ENCODE peak calls at places on chromosome 6, in five cellular contexts. E is GM20000, M is heart left ventricle, W is left colon, D is choroid plexus epithelial cell. U is an unnamed sample.

GRCh38 chr6:108594640-108595039 is 33.9 kb downstream of the FOXO3 start:
- DNase-seq in E (no peak), M (peak; percentile 34), W (no peak), D (no peak), U (no peak)

GRCh38 chr6:130600880-130601341 is 226.3 kb upstream of the SMLR1 start:
- DNase-seq in D (peak; percentile 67), E (no peak), M (no peak), W (no peak), U (no peak)

GRCh38 chr6:33091957-33092356 is 16.2 kb downstream of the HLA-DPB1 start:
- DNase-seq in D (no peak), W (no peak), E (peak; percentile 73), M (no peak), U (peak; percentile 56)

GRCh38 chr6:10375391-10375969 is 39.4 kb downstream of the TFAP2A start:
- DNase-seq in M (no peak), W (no peak), E (no peak), D (no peak), U (no peak)

GRCh38 chr6:16576391-16577368 is 184.6 kb downstream of the ATXN1 start:
- DNase-seq in M (no peak), D (no peak), W (peak; percentile 55), E (peak; percentile 39), U (no peak)

GRCh38 chr6:5518936-5519491 is 257.7 kb downstream of the FARS2 start:
- DNase-seq in E (peak; percentile 17), W (no peak), M (no peak), D (no peak), U (no peak)

GRCh38 chr6:5529733-5530132 is 268.4 kb downstream of the FARS2 start:
- DNase-seq in W (no peak), D (peak; percentile 93), M (no peak), E (no peak), U (peak; percentile 66)

GRCh38 chr6:151675746-151676459 is 131.6 kb upstream of the ESR1 start:
- DNase-seq in E (peak; percentile 73), W (peak; percentile 28), D (peak; percentile 56), M (no peak), U (peak; percentile 72)

GRCh38 chr6:20916081-20916480 is 381.8 kb downstream of the CDKAL1 start:
- DNase-seq in W (no peak), D (peak; percentile 90), E (no peak), M (no peak), U (no peak)

GRCh38 chr6:5499644-5500306 is 238.5 kb downstream of the FARS2 start:
- DNase-seq in M (no peak), E (no peak), W (no peak), D (no peak), U (no peak)

GRCh38 chr6:44312901-44313788 is at the start of gene AARS2:
- DNase-seq in M (peak; percentile 89), W (peak; percentile 83), E (peak; percentile 88), D (peak; percentile 86), U (peak; percentile 95)

GRCh38 chr6:88477411-88477810 is 311.3 kb upstream of the CNR1 start:
- DNase-seq in D (no peak), M (no peak), E (no peak), W (no peak), U (no peak)

GRCh38 chr6:56714982-56715456 is 72.3 kb upstream of the DST start:
- DNase-seq in E (no peak), M (no peak), D (peak; percentile 78), W (no peak), U (peak; percentile 48)

GRCh38 chr6:122789862-122790739 is 1.0 kb downstream of the SMPDL3A start:
- DNase-seq in E (peak; percentile 57), W (peak; percentile 39), M (no peak), D (peak; percentile 61), U (peak; percentile 75)

GRCh38 chr6:13026557-13026956 is 301.8 kb downstream of the TBC1D7 start:
- DNase-seq in E (no peak), M (no peak), W (no peak), D (no peak), U (peak; percentile 83)

GRCh38 chr6:55836481-55836880 is 38.9 kb downstream of the BMP5 start:
- DNase-seq in W (peak; percentile 31), D (no peak), M (no peak), E (no peak), U (no peak)

GRCh38 chr6:114108119-114109002 is 137.4 kb upstream of the HDAC2 start:
- DNase-seq in E (peak; percentile 36), D (peak; percentile 79), M (peak; percentile 56), W (peak; percentile 57), U (peak; percentile 88)

GRCh38 chr6:111024661-111025060 is 42.8 kb downstream of the RPF2 start:
- DNase-seq in E (no peak), M (no peak), D (peak; percentile 37), W (no peak), U (no peak)

GRCh38 chr6:160269122-160269521 is 10.5 kb upstream of the SLC22A2 start:
- DNase-seq in D (no peak), W (no peak), M (no peak), E (no peak), U (no peak)

GRCh38 chr6:108781419-108782110 is 66.7 kb upstream of the ARMC2 start:
- DNase-seq in M (no peak), D (peak; percentile 13), W (no peak), E (no peak), U (no peak)

GRCh38 chr6:12348530-12349511 is 58.7 kb downstream of the EDN1 start:
- DNase-seq in W (no peak), E (no peak), D (peak; percentile 88), M (no peak), U (no peak)

GRCh38 chr6:92122746-92123145 is 1296.6 kb downstream of the EPHA7 start:
- DNase-seq in E (no peak), W (no peak), D (peak; percentile 13), M (no peak), U (peak; percentile 38)

GRCh38 chr6:41284726-41285125 is 1.8 kb downstream of the TREM1 start:
- DNase-seq in D (peak; percentile 84), W (no peak), M (no peak), E (peak; percentile 1), U (no peak)

GRCh38 chr6:23213193-23213592 is 643.8 kb downstream of the HDGFL1 start:
- DNase-seq in E (no peak), D (peak; percentile 48), M (no peak), W (no peak), U (no peak)

GRCh38 chr6:17431581-17431980 is 38.2 kb downstream of the CAP2 start:
- DNase-seq in M (no peak), D (peak; percentile 35), E (no peak), W (no peak), U (peak; percentile 20)

GRCh38 chr6:127348046-127348661 is 4.7 kb upstream of the ECHDC1 start:
- DNase-seq in D (no peak), M (no peak), W (no peak), E (no peak), U (no peak)

GRCh38 chr6:83838727-83839126 is 14.4 kb upstream of the RIPPLY2 start:
- DNase-seq in D (no peak), M (no peak), E (no peak), W (no peak), U (no peak)

GRCh38 chr6:83160167-83160566 is 32.9 kb downstream of the PGM3 start:
- DNase-seq in W (no peak), D (no peak), E (no peak), M (no peak), U (peak; percentile 90)

U was measured in NCI-H82.